ENCODE peak calls at places on chromosomes 16 and 17, in eight cellular contexts. One of them, this sample, is unnamed. For H3K4me1, the result is how much of the 10 kb centered on the place peaks cover.

GRCh38 chr17:53462393-53462811 is 360.3 kb upstream of the KIF2B start:
- DNase-seq in Peyer's patch: no peak
- DNase-seq in sigmoid colon: no peak
- DNase-seq in heart left ventricle: no peak
- DNase-seq in adrenal gland: no peak
- DNase-seq in IMR-90: no peak
- DNase-seq in A549: no peak
- DNase-seq in HCT116: no peak
- DNase-seq in this sample: no peak

GRCh38 chr16:28093383-28093725 is 29.8 kb upstream of the GSG1L start:
- DNase-seq in sigmoid colon: peak
- DNase-seq in Peyer's patch: peak
- DNase-seq in A549: no peak
- DNase-seq in adrenal gland: no peak
- DNase-seq in IMR-90: no peak
- DNase-seq in HCT116: no peak
- DNase-seq in heart left ventricle: no peak
- DNase-seq in this sample: no peak

GRCh38 chr16:19116711-19117449 is 3.1 kb downstream of the ITPRIPL2 start:
- DNase-seq in heart left ventricle: no peak
- DNase-seq in A549: no peak
- DNase-seq in Peyer's patch: no peak
- DNase-seq in IMR-90: peak
- DNase-seq in HCT116: no peak
- DNase-seq in adrenal gland: no peak
- DNase-seq in sigmoid colon: no peak
- DNase-seq in this sample: no peak

GRCh38 chr17:3724373-3725077 is 822 bp downstream of the HASPIN start:
- DNase-seq in sigmoid colon: no peak
- DNase-seq in IMR-90: no peak
- DNase-seq in Peyer's patch: no peak
- DNase-seq in heart left ventricle: no peak
- DNase-seq in HCT116: no peak
- DNase-seq in adrenal gland: no peak
- DNase-seq in A549: no peak
- DNase-seq in this sample: no peak

GRCh38 chr17:19005442-19005773 is 844 bp upstream of the FAM83G start:
- DNase-seq in heart left ventricle: no peak
- DNase-seq in sigmoid colon: no peak
- DNase-seq in Peyer's patch: no peak
- DNase-seq in adrenal gland: no peak
- DNase-seq in IMR-90: no peak
- DNase-seq in HCT116: no peak
- DNase-seq in A549: no peak
- DNase-seq in this sample: no peak

GRCh38 chr17:74619077-74619673 is 4.4 kb downstream of the CD300E start:
- DNase-seq in Peyer's patch: no peak
- DNase-seq in heart left ventricle: no peak
- DNase-seq in A549: no peak
- DNase-seq in HCT116: no peak
- DNase-seq in sigmoid colon: no peak
- DNase-seq in IMR-90: no peak
- DNase-seq in adrenal gland: no peak
- DNase-seq in this sample: no peak

GRCh38 chr17:71330099-71330375 is 790.8 kb upstream of the SOX9 start:
- DNase-seq in sigmoid colon: no peak
- DNase-seq in IMR-90: no peak
- DNase-seq in heart left ventricle: no peak
- DNase-seq in adrenal gland: no peak
- DNase-seq in HCT116: no peak
- DNase-seq in A549: no peak
- DNase-seq in Peyer's patch: no peak
- DNase-seq in this sample: no peak

GRCh38 chr17:40072481-40073346 is 9.9 kb downstream of the THRA start:
- DNase-seq in heart left ventricle: no peak
- DNase-seq in Peyer's patch: peak
- DNase-seq in sigmoid colon: peak
- DNase-seq in HCT116: no peak
- DNase-seq in IMR-90: no peak
- DNase-seq in adrenal gland: peak
- DNase-seq in A549: no peak
- DNase-seq in this sample: no peak

GRCh38 chr17:53127331-53127730 is 695.4 kb upstream of the KIF2B start:
- DNase-seq in adrenal gland: no peak
- DNase-seq in IMR-90: no peak
- DNase-seq in sigmoid colon: no peak
- DNase-seq in A549: no peak
- DNase-seq in Peyer's patch: no peak
- DNase-seq in heart left ventricle: no peak
- DNase-seq in HCT116: no peak
- DNase-seq in this sample: no peak

GRCh38 chr17:39674702-39675389 is 6.6 kb downstream of the PNMT start:
- DNase-seq in heart left ventricle: peak
- DNase-seq in adrenal gland: no peak
- DNase-seq in HCT116: no peak
- DNase-seq in Peyer's patch: peak
- DNase-seq in A549: peak
- DNase-seq in sigmoid colon: no peak
- DNase-seq in IMR-90: no peak
- DNase-seq in this sample: no peak

GRCh38 chr17:41666336-41666680 is 22.4 kb upstream of the EIF1 start:
- DNase-seq in HCT116: no peak
- DNase-seq in IMR-90: peak
- DNase-seq in adrenal gland: peak
- DNase-seq in heart left ventricle: peak
- DNase-seq in Peyer's patch: no peak
- DNase-seq in A549: peak
- DNase-seq in sigmoid colon: peak
- DNase-seq in this sample: no peak

DNA sequence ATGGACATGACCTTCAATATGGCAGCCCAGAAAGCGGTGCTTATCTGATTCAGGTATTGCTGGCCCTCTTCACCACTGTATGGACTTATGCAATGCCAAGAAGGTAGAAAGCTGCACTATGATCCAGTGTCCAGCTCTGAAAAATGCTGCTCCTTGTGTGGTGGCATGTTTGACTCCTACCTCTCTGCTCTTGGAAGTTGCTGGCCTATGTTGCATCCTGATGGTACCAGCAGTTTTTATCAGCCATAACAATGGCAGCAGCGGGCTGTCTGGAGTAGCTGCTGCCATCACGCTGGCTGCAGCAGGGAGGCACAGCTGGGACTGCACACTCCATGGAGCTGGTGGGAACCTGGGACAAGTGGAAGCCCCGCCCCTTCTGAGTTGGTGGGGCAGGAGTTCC is 53.1 kb upstream of the MED9 start:
- DNase-seq in IMR-90: no peak
- DNase-seq in HCT116: no peak
- DNase-seq in heart left ventricle: no peak
- DNase-seq in sigmoid colon: no peak
- DNase-seq in Peyer's patch: no peak
- DNase-seq in A549: no peak
- DNase-seq in adrenal gland: no peak
- DNase-seq in this sample: no peak
- H3K4me1 ChIP-seq in IMR-90: under half
- H3K4me1 ChIP-seq in HCT116: under half
- H3K4me1 ChIP-seq in heart left ventricle: under half
- H3K4me1 ChIP-seq in sigmoid colon: under half
- H3K4me1 ChIP-seq in Peyer's patch: under half
- H3K4me1 ChIP-seq in A549: under half
- H3K4me1 ChIP-seq in adrenal gland: under half
- H3K4me1 ChIP-seq in this sample: under half

GRCh38 chr16:972316-973002 is 1.7 kb upstream of the LMF1 start:
- DNase-seq in heart left ventricle: no peak
- DNase-seq in Peyer's patch: no peak
- DNase-seq in A549: no peak
- DNase-seq in HCT116: no peak
- DNase-seq in sigmoid colon: no peak
- DNase-seq in IMR-90: no peak
- DNase-seq in adrenal gland: no peak
- DNase-seq in this sample: no peak
- TF ChIP-seq POLR2A in heart left ventricle: no peak
- TF ChIP-seq POLR2A in Peyer's patch: no peak
- TF ChIP-seq POLR2A in A549: no peak
- TF ChIP-seq POLR2A in HCT116: no peak
- TF ChIP-seq POLR2A in sigmoid colon: no peak
- TF ChIP-seq POLR2A in IMR-90: no peak
- TF ChIP-seq POLR2A in adrenal gland: no peak
- TF ChIP-seq POLR2A in this sample: no peak

DNA sequence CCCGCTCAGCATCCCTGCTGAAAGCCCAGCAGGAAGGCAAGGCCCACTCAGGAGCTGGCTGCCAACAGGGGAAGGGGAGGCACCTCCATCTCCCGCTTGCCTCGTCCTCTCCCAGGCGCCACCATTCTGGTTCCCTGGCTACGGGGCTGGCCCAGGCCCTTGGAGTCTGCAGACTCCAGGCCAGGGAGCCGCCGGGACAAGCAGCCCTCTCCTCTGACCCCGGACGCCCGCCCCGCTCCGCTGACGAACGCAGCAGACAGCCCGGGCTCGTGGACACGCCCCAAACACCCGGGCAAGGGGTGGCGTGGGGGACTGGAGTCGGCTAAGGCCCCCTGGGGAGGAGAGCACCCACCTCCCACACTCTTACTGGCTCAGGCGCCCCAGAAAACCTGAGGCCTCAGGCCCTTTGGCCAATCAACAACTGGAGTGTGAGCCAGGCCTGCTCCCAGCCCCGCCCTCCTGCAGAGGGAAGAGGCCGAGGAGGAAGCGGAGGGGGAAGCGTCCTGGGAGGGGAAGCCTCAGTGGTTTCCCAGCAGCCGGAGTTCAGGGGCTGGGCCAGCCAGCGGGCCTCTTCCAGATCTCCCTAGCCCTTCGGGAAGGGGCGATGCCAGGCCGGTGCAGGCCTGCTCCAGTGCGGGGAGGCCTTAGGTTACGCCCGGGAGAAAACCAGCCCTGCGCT is 4.2 kb downstream of the MNT start:
- DNase-seq in sigmoid colon: peak
- DNase-seq in HCT116: peak
- DNase-seq in adrenal gland: peak
- DNase-seq in A549: peak
- DNase-seq in heart left ventricle: peak
- DNase-seq in IMR-90: peak
- DNase-seq in Peyer's patch: peak
- DNase-seq in this sample: peak
- H3K4me3 ChIP-seq in sigmoid colon: peak
- H3K4me3 ChIP-seq in HCT116: peak
- H3K4me3 ChIP-seq in adrenal gland: no peak
- H3K4me3 ChIP-seq in A549: peak
- H3K4me3 ChIP-seq in heart left ventricle: peak
- H3K4me3 ChIP-seq in IMR-90: peak
- H3K4me3 ChIP-seq in Peyer's patch: peak
- H3K4me3 ChIP-seq in this sample: peak

DNA sequence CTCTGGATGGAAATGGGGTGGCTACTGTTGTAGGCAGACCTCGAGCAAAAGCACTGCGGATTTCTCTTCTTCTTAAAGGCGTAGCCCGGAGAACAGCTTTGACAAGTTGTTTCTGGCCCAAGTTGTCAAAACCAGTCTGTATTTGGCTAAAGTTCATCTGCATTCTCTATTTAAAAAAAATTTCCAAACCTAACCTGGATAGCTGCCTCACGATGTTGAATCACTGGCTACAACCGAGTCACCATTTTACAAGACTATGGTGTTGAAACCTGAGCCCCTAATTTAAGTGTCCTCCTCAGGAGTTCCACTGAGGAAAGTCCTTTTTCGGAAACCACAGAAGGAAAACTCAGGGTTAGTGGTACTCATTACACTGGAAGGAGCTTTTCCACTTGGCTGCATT is 1.5 kb downstream of the SLC16A6 start:
- DNase-seq in sigmoid colon: no peak
- DNase-seq in Peyer's patch: no peak
- DNase-seq in HCT116: no peak
- DNase-seq in adrenal gland: no peak
- DNase-seq in IMR-90: no peak
- DNase-seq in heart left ventricle: no peak
- DNase-seq in A549: no peak
- DNase-seq in this sample: no peak
- H3K4me1 ChIP-seq in sigmoid colon: under half
- H3K4me1 ChIP-seq in Peyer's patch: under half
- H3K4me1 ChIP-seq in HCT116: half or more
- H3K4me1 ChIP-seq in adrenal gland: under half
- H3K4me1 ChIP-seq in IMR-90: under half
- H3K4me1 ChIP-seq in heart left ventricle: under half
- H3K4me1 ChIP-seq in A549: under half
- H3K4me1 ChIP-seq in this sample: under half

GRCh38 chr17:1626333-1626732 is 2.3 kb downstream of the SLC43A2 start:
- DNase-seq in sigmoid colon: no peak
- DNase-seq in IMR-90: no peak
- DNase-seq in adrenal gland: no peak
- DNase-seq in A549: no peak
- DNase-seq in heart left ventricle: no peak
- DNase-seq in Peyer's patch: no peak
- DNase-seq in HCT116: no peak
- DNase-seq in this sample: no peak

GRCh38 chr17:1625053-1625452 is 3.6 kb downstream of the SLC43A2 start:
- DNase-seq in adrenal gland: no peak
- DNase-seq in heart left ventricle: no peak
- DNase-seq in Peyer's patch: no peak
- DNase-seq in sigmoid colon: no peak
- DNase-seq in HCT116: no peak
- DNase-seq in A549: no peak
- DNase-seq in IMR-90: no peak
- DNase-seq in this sample: no peak

GRCh38 chr17:1623057-1623456 is 5.6 kb downstream of the SLC43A2 start:
- DNase-seq in HCT116: no peak
- DNase-seq in Peyer's patch: no peak
- DNase-seq in A549: no peak
- DNase-seq in sigmoid colon: no peak
- DNase-seq in IMR-90: no peak
- DNase-seq in adrenal gland: no peak
- DNase-seq in heart left ventricle: no peak
- DNase-seq in this sample: no peak

GRCh38 chr17:1625507-1626080 is 3.0 kb downstream of the SLC43A2 start:
- DNase-seq in IMR-90: no peak
- DNase-seq in A549: no peak
- DNase-seq in Peyer's patch: no peak
- DNase-seq in adrenal gland: no peak
- DNase-seq in sigmoid colon: no peak
- DNase-seq in HCT116: no peak
- DNase-seq in heart left ventricle: no peak
- DNase-seq in this sample: no peak

GRCh38 chr17:1624650-1625049 is 4.0 kb downstream of the SLC43A2 start:
- DNase-seq in A549: no peak
- DNase-seq in HCT116: no peak
- DNase-seq in Peyer's patch: no peak
- DNase-seq in IMR-90: no peak
- DNase-seq in adrenal gland: no peak
- DNase-seq in sigmoid colon: no peak
- DNase-seq in heart left ventricle: no peak
- DNase-seq in this sample: no peak
- TF ChIP-seq POLR2A in A549: no peak
- TF ChIP-seq POLR2A in HCT116: no peak
- TF ChIP-seq POLR2A in Peyer's patch: no peak
- TF ChIP-seq POLR2A in IMR-90: no peak
- TF ChIP-seq POLR2A in adrenal gland: no peak
- TF ChIP-seq POLR2A in sigmoid colon: no peak
- TF ChIP-seq POLR2A in heart left ventricle: no peak
- TF ChIP-seq POLR2A in this sample: no peak